ENCODE peak calls at places on chromosomes 12 and 14, in ten cellular contexts. B is adrenal gland, D is breast epithelium, M is K562, E is lower leg skin, S is thyroid gland, A is A549, F is HepG2, L is Peyer's patch, G is HCT116. I is an unnamed sample.

GRCh38 chr12:98893601-98894411 is 248.7 kb downstream of the APAF1 start:
- DNase-seq in D (no peak), B (no peak), M (no peak), L (no peak), E (no peak), G (no peak), F (no peak), A (no peak), S (no peak), I (no peak)

GRCh38 chr12:48185181-48185919 is 1.9 kb downstream of the CCDC184 start:
- DNase-seq in S (no peak), E (no peak), L (no peak), B (no peak), F (no peak), M (no peak), D (no peak), A (no peak), G (no peak), I (no peak)

GRCh38 chr12:9856154-9856553 is 13.0 kb downstream of the CLEC2B start:
- DNase-seq in S (no peak), G (no peak), E (no peak), M (no peak), L (no peak), D (no peak), A (no peak), F (no peak), B (no peak), I (no peak)

GRCh38 chr12:43761535-43761934 is 2.8 kb downstream of the IRAK4 start:
- DNase-seq in B (no peak), M (no peak), L (no peak), F (no peak), S (no peak), A (no peak), E (no peak), D (no peak), G (no peak), I (no peak)

GRCh38 chr14:58078471-58078870 is 73.5 kb downstream of the ARMH4 start:
- DNase-seq in L (no peak), A (no peak), F (no peak), G (no peak), D (no peak), B (no peak), M (no peak), E (no peak), S (no peak), I (no peak)

GRCh38 chr12:96248532-96248931 is 54.4 kb downstream of the ELK3 start:
- DNase-seq in L (no peak), D (no peak), E (no peak), A (no peak), B (no peak), M (no peak), F (no peak), G (no peak), S (no peak), I (no peak)

GRCh38 chr14:28577711-28578131 is 188.9 kb upstream of the FOXG1 start:
- DNase-seq in A (no peak), S (no peak), F (no peak), B (no peak), G (no peak), L (no peak), M (no peak), E (no peak), D (no peak), I (no peak)

GRCh38 chr14:102532204-102532658 is 22.7 kb upstream of the ANKRD9 start:
- DNase-seq in M (no peak), D (no peak), A (peak), E (no peak), G (no peak), F (no peak), L (no peak), S (no peak), B (no peak), I (no peak)

GRCh38 chr12:103955811-103956514 is 9.7 kb upstream of the TDG start:
- DNase-seq in D (no peak), F (no peak), G (no peak), L (no peak), B (no peak), S (no peak), A (no peak), M (no peak), E (no peak), I (no peak)

GRCh38 chr12:28550757-28551381 is 360.6 kb downstream of the CCDC91 start:
- DNase-seq in S (no peak), F (peak), D (no peak), B (no peak), L (no peak), A (peak), E (no peak), M (no peak), G (peak), I (no peak)

GRCh38 chr12:68971404-68971803 is 38.4 kb upstream of the CPM start:
- DNase-seq in S (no peak), A (peak), D (no peak), F (no peak), M (no peak), B (no peak), G (no peak), L (no peak), E (no peak), I (no peak)

GRCh38 chr12:34404377-34405285 is 382.3 kb downstream of the ALG10 start:
- DNase-seq in G (no peak), M (peak), A (no peak), L (peak), F (no peak), E (peak), B (peak), D (peak), S (no peak), I (peak)

GRCh38 chr12:53214687-53215455 is 7.8 kb upstream of the ITGB7 start:
- DNase-seq in E (no peak), F (no peak), G (no peak), L (no peak), A (no peak), D (no peak), S (no peak), B (peak), M (no peak), I (no peak)

GRCh38 chr14:69693823-69694729 is 72.9 kb upstream of the SRSF5 start:
- DNase-seq in B (peak), L (no peak), S (peak), D (no peak), E (no peak), A (no peak), F (peak), M (peak), G (no peak), I (no peak)

GRCh38 chr12:55072093-55072492 is 52.3 kb downstream of the NEUROD4 start:
- DNase-seq in S (peak), D (no peak), E (no peak), B (peak), M (no peak), L (peak), F (peak), G (peak), A (peak), I (peak)

GRCh38 chr12:110921262-110921661 is 883 bp upstream of the MYL2 start:
- DNase-seq in M (no peak), B (no peak), S (no peak), F (no peak), D (no peak), A (peak), L (no peak), G (no peak), E (no peak), I (no peak)

GRCh38 chr12:38906482-38907170 is 1.2 kb upstream of the CPNE8 start:
- DNase-seq in D (peak), B (peak), S (peak), F (peak), E (peak), A (peak), M (peak), G (peak), L (peak), I (peak)
- TF ChIP-seq POLR2A in D (peak), B (peak), S (no peak), F (no peak), E (no peak), A (peak), M (no peak), G (no peak), L (no peak), I (no peak)

GRCh38 chr14:55752580-55753365 is 172.8 kb downstream of the KTN1 start:
- DNase-seq in S (peak), M (no peak), F (no peak), B (peak), A (peak), D (peak), L (no peak), E (peak), G (no peak), I (peak)

GRCh38 chr14:55746533-55746932 is 166.5 kb downstream of the KTN1 start:
- DNase-seq in F (peak), G (no peak), L (no peak), D (no peak), M (no peak), A (no peak), B (no peak), S (no peak), E (no peak), I (no peak)

GRCh38 chr14:55749201-55749812 is 169.3 kb downstream of the KTN1 start:
- DNase-seq in D (no peak), E (peak), G (no peak), S (no peak), A (no peak), F (no peak), M (no peak), L (no peak), B (no peak), I (peak)

GRCh38 chr14:55747186-55747585 is 167.2 kb downstream of the KTN1 start:
- DNase-seq in E (no peak), S (no peak), F (no peak), B (no peak), M (no peak), L (no peak), D (no peak), G (no peak), A (no peak), I (no peak)

GRCh38 chr14:55749946-55750345 is 169.9 kb downstream of the KTN1 start:
- DNase-seq in F (no peak), A (no peak), L (no peak), G (no peak), M (no peak), B (no peak), D (no peak), S (no peak), E (peak), I (no peak)
- TF ChIP-seq CTCF in F (peak), A (no peak), L (no peak), G (no peak), M (no peak), B (no peak), D (no peak), S (no peak), E (no peak), I (no peak)

DNA sequence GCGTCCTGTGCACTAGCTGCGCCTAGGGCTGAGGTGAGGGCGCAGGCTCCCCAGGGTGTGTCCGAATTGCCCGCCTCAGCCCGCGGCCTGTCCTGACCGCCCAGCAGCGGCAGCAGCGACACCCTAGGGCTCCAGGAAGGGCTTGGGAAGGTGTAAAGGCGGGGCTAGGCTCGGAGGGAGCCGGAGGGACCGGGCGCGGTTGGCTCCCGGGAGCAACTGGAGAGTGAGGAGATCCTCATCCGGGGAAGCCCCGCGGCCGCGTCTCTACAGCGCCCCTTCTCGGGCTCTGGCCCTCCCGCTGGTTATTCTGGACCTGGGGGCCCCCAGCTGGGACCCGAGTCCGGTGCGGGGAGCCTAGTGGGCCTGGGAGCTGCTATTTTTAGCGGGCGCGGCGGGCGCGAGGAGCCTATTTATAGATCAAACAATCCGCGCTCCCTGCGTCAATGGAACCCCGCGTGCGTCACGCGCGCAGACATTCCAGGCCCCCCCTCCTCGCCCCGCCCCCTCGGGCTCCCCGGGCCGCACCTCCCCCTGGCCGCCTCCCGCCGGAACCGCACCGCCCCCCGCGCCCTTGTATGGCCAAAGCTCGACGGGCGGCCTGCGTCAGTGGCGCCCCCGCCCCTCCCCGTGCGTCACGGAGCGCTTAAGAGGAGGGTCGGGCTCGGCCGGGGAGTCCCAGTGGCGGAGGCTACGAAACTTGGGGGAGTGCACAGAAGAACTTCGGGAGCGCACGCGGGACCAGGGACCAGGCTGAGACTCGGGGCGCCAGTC is at the start of gene NR4A1:
- DNase-seq in A (peak), S (peak), M (peak), L (peak), D (peak), G (peak), F (peak), E (peak), B (peak), I (peak)
- TF ChIP-seq POLR2A in A (peak), S (peak), M (peak), L (peak), D (peak), G (peak), F (peak), E (peak), B (peak), I (peak)

DNA sequence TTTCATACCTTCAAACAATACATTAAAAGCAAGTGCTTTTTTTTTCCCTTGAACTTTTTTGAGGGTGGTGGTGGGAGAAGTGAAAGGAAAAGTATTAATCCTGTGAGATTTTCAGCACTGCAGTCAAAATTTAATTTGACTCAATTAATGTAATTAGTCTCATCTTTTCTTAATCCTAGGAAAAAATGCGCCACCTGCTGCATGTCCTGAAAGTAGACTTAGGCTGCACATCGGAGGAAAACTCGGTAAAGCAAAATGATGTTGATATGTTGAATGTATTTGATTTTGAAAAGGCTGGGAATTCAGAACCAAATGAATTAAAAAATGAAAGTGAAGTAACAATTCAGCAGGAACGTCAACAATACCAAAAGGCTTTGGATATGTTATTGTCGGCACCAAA is 52.2 kb downstream of the SPATA7 start:
- DNase-seq in B (no peak), F (no peak), E (no peak), L (no peak), A (no peak), M (no peak), S (no peak), D (no peak), G (no peak), I (no peak)
- TF ChIP-seq CTCF in B (peak), F (no peak), E (no peak), L (peak), A (no peak), M (peak), S (no peak), D (no peak), G (peak), I (no peak)

DNA sequence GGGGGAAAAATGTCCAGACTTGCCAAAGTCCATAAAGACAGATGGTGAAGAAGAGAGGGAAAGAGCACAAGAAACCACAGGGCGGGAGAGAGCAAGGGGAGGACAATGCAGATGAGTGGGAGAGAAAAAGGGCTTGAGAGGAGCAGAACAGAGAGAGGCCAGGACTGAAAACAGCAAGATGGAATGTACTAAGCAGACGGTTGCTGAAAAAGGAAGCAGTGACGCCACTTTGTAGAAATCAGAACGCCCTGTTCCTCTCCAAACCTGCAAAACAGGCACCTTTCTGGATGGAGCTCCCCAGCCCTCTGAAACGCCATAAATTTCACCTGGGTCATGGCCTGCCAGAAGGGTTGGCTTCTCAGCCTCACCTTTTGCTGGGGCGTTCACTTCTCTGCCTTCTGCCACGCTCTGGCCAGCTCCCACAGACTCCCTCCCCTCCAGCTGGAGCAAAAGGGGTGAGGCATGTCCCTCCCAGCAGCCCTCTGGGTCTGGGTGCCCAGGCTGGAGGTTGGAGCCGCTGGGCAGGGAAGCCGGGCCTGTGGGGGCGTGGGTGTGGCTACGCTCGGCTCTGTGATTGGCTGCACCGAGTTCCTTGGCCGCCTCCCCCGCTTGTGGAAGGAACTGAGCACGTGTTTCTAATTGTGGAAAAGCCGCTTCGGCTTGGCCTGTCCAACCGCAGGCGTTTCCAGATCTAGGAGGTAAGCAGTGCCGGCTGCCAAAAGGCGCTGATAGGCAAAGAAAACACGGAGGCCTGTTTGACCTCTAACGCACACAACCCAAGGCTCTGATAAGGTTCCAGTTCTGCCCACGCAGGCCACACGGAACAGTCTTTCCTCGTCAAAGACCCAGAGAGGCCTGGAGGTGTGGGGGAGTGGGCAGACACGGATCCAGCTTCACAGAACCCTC is 29.3 kb downstream of the SLC7A8 start:
- DNase-seq in B (peak), D (peak), F (no peak), G (peak), A (no peak), E (peak), L (peak), S (peak), M (peak), I (peak)
- TF ChIP-seq POLR2A in B (peak), D (peak), F (no peak), G (no peak), A (no peak), E (peak), L (no peak), S (no peak), M (peak), I (peak)

DNA sequence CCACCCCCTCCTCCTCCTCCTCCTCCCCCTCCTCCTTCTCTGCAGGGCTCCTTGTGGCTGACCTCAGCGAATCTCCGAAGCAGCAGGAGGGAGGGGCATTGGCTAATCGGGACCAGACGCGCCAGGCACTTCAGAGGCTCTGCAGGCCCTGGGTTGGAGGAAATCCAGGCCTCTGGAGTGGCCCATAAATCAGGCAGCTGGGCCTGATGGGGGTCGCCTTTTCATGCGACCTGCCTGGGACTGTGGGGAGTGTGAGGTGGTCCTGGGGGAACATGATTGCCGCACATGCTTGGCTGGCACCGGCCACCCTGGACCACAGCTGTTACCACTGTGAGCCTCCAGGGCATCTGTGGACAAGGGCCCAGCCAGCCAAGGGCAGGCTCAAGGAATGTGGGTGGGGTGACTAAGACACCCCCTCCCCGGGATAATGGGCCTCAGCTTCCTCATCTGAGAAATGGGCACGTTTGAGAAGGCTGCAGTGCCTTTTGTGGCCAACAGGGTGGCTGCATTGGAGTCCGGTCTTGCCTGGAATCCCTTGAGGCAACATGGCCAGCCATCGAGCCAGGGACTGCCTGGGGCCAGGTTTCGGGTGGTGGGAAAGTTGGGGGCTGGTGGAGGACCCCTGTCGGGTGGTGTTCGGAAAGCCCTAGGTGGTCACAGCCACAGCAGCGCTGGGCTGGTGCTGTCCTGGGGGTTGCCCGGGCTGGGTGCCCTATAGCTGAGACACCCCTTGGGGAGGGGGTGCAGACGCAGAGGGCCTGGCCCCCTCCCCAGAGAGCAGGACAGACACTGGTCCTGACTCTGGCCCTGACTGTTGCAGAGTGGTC is 12.0 kb downstream of the KIF26A start:
- DNase-seq in S (peak), B (peak), F (no peak), L (no peak), D (no peak), E (no peak), M (peak), G (no peak), A (no peak), I (no peak)
- TF ChIP-seq CTCF in S (no peak), B (peak), F (no peak), L (no peak), D (no peak), E (no peak), M (peak), G (peak), A (no peak), I (no peak)

GRCh38 chr12:81083906-81084513 is 6.1 kb downstream of the ACSS3 start:
- DNase-seq in G (no peak), B (no peak), M (no peak), S (no peak), A (no peak), F (no peak), E (no peak), D (no peak), L (no peak), I (no peak)

GRCh38 chr12:81084848-81085350 is 7.0 kb downstream of the ACSS3 start:
- DNase-seq in E (no peak), A (no peak), G (no peak), F (no peak), B (no peak), D (no peak), M (no peak), L (no peak), S (no peak), I (no peak)

GRCh38 chr12:81085832-81086231 is 8.0 kb downstream of the ACSS3 start:
- DNase-seq in F (peak), B (no peak), G (no peak), S (no peak), A (no peak), E (no peak), L (no peak), M (no peak), D (no peak), I (no peak)

GRCh38 chr12:81088221-81088620 is 10.3 kb downstream of the ACSS3 start:
- DNase-seq in L (no peak), B (no peak), S (no peak), M (no peak), A (no peak), G (no peak), D (no peak), E (no peak), F (no peak), I (no peak)

DNA sequence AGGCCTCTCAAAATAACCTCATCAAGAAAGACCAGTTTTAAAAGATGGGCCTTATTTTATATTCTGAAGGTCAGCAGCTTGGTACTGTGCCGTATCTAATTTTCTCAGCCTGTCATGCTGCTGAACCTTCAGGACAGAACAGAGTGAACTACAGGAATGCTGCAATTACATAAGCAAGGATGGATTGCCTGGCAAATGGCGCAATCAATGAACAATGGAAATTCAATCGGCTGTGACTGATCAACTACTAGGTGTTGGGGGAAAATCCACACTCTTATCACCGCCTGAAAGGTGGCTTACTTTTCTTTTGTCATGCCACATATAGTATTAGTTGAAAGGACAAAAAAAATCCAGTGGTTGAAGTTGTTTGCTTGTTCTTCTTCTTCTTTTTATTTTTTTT is 8.5 kb downstream of the ACSS3 start:
- DNase-seq in D (no peak), S (no peak), E (no peak), G (no peak), M (no peak), A (no peak), B (no peak), F (peak), L (no peak), I (no peak)
- TF ChIP-seq POLR2A in D (no peak), S (no peak), E (no peak), G (no peak), M (no peak), A (no peak), B (no peak), F (no peak), L (no peak), I (no peak)